ENCODE peak calls at places on chromosome 2, in six cellular contexts. L is mesothelial cell of epicardium; E is activated CD4-positive, alpha-beta T cell treated with anti-CD3 and anti-CD28 coated beads, Interleukin-2, amount 50 U/mL, for 4 hours; S is naive thymus-derived CD4-positive, alpha-beta T cell; A is foreskin keratinocyte; Q is amniotic stem cell. X is an unnamed sample.

GRCh38 chr2:177998996-177999395 is 73.6 kb downstream of the PDE11A start:
- DNase-seq in L (no peak), E (no peak), S (no peak), A (no peak), Q (no peak), X (no peak)

GRCh38 chr2:48971801-48972200 is 182.5 kb downstream of the FSHR start:
- DNase-seq in L (no peak), E (no peak), S (no peak), A (no peak), Q (no peak), X (no peak)

GRCh38 chr2:214889301-214889700 is 79.8 kb upstream of the BARD1 start:
- DNase-seq in L (no peak), E (no peak), S (no peak), A (peak), Q (no peak), X (no peak)

GRCh38 chr2:207813221-207813916 is 43.7 kb upstream of the FZD5 start:
- DNase-seq in L (no peak), E (no peak), S (no peak), A (no peak), Q (no peak), X (peak)

GRCh38 chr2:78707776-78708386 is 317.6 kb upstream of the REG3G start:
- DNase-seq in L (no peak), E (no peak), S (no peak), A (no peak), Q (no peak), X (no peak)

GRCh38 chr2:219073413-219074129 is 12.8 kb upstream of the IHH start:
- DNase-seq in L (no peak), E (no peak), S (no peak), A (no peak), Q (no peak), X (peak)

GRCh38 chr2:42133771-42134195 is 35.4 kb upstream of the EML4 start:
- DNase-seq in L (no peak), E (no peak), S (no peak), A (no peak), Q (no peak), X (no peak)

GRCh38 chr2:223933098-223933800 is 11.9 kb downstream of the WDFY1 start:
- DNase-seq in L (no peak), E (no peak), S (no peak), A (no peak), Q (no peak), X (no peak)

GRCh38 chr2:177419274-177419673 is 26.7 kb downstream of the AGPS start:
- DNase-seq in L (no peak), E (no peak), S (no peak), A (peak), Q (no peak), X (no peak)

GRCh38 chr2:234308814-234309195 is 188.1 kb downstream of the ARL4C start:
- DNase-seq in L (peak), E (peak), S (peak), A (no peak), Q (no peak), X (no peak)

GRCh38 chr2:108542071-108542470 is 7.8 kb downstream of the LIMS1 start:
- DNase-seq in L (no peak), E (no peak), S (no peak), A (no peak), Q (peak), X (no peak)

GRCh38 chr2:165224941-165225340 is 14.3 kb upstream of the SCN2A start:
- DNase-seq in L (no peak), E (no peak), S (no peak), A (no peak), Q (no peak), X (no peak)

GRCh38 chr2:45047301-45047700 is 38.0 kb upstream of the SIX2 start:
- DNase-seq in L (no peak), E (no peak), S (no peak), A (no peak), Q (no peak), X (no peak)

GRCh38 chr2:188695953-188696352 is 278.2 kb upstream of the COL3A1 start:
- DNase-seq in L (no peak), E (no peak), S (no peak), A (peak), Q (no peak), X (no peak)

GRCh38 chr2:26922638-26923466 is 47.6 kb upstream of the MAPRE3 start:
- DNase-seq in L (no peak), E (peak), S (peak), A (no peak), Q (no peak), X (peak)

GRCh38 chr2:96140941-96141623 is 2.8 kb upstream of the ASTL start:
- DNase-seq in L (no peak), E (no peak), S (no peak), A (no peak), Q (no peak), X (no peak)

GRCh38 chr2:45843136-45843535 is 191.7 kb downstream of the PRKCE start:
- DNase-seq in L (no peak), E (no peak), S (no peak), A (no peak), Q (no peak), X (no peak)

GRCh38 chr2:23107341-23107941 is 277.5 kb upstream of the KLHL29 start:
- DNase-seq in L (no peak), E (no peak), S (no peak), A (no peak), Q (no peak), X (no peak)

GRCh38 chr2:149423633-149424032 is 93.2 kb downstream of the LYPD6 start:
- DNase-seq in L (no peak), E (no peak), S (no peak), A (no peak), Q (no peak), X (no peak)

GRCh38 chr2:129318581-129319421 is 660.7 kb upstream of the RAB6C start:
- DNase-seq in L (no peak), E (no peak), S (no peak), A (no peak), Q (no peak), X (no peak)

GRCh38 chr2:157592983-157593382 is 35.7 kb downstream of the ACVR1C start:
- DNase-seq in L (no peak), E (no peak), S (no peak), A (no peak), Q (peak), X (no peak)

GRCh38 chr2:168801961-168802824 is at the start of gene NOSTRIN:
- DNase-seq in L (no peak), E (no peak), S (no peak), A (no peak), Q (no peak), X (no peak)

GRCh38 chr2:215579809-215580208 is 143.9 kb upstream of the FN1 start:
- DNase-seq in L (no peak), E (no peak), S (no peak), A (peak), Q (peak), X (no peak)

GRCh38 chr2:176540995-176541394 is 271.8 kb downstream of the MTX2 start:
- DNase-seq in L (no peak), E (no peak), S (no peak), A (no peak), Q (no peak), X (no peak)

GRCh38 chr2:9287400-9288059 is 80.9 kb downstream of the ASAP2 start:
- DNase-seq in L (no peak), E (no peak), S (no peak), A (peak), Q (peak), X (no peak)

GRCh38 chr2:97724946-97725688 is 11.7 kb downstream of the ZAP70 start:
- DNase-seq in L (no peak), E (no peak), S (no peak), A (no peak), Q (no peak), X (no peak)

GRCh38 chr2:96092896-96093295 is 23.5 kb downstream of the ADRA2B start:
- DNase-seq in L (peak), E (no peak), S (no peak), A (no peak), Q (no peak), X (no peak)

GRCh38 chr2:119366161-119366648 is 429 bp downstream of the C2orf76 start:
- DNase-seq in L (no peak), E (no peak), S (no peak), A (no peak), Q (peak), X (no peak)

GRCh38 chr2:43269706-43270105 is 43.3 kb upstream of the ZFP36L2 start:
- DNase-seq in L (no peak), E (no peak), S (no peak), A (no peak), Q (peak), X (no peak)

X was measured in neural crest cell.